ENCODE peak calls at places on chromosome 18, in four cellular contexts. One of them, this sample, is unnamed.

GRCh38 chr18:67243799-67244587 is 272.5 kb downstream of the DSEL start:
- DNase-seq in nucleus accumbens: no peak
- DNase-seq in thoracic aorta: no peak
- DNase-seq in A549: no peak
- DNase-seq in this sample: no peak

GRCh38 chr18:68439672-68440071 is 275.2 kb downstream of the TMX3 start:
- DNase-seq in nucleus accumbens: no peak
- DNase-seq in thoracic aorta: no peak
- DNase-seq in A549: no peak
- DNase-seq in this sample: no peak

GRCh38 chr18:56651771-56652092 is 573 bp downstream of the WDR7 start:
- DNase-seq in nucleus accumbens: peak
- DNase-seq in thoracic aorta: no peak
- DNase-seq in A549: no peak
- DNase-seq in this sample: no peak

GRCh38 chr18:74748809-74749208 is 151.1 kb downstream of the ZNF407 start:
- DNase-seq in nucleus accumbens: no peak
- DNase-seq in thoracic aorta: no peak
- DNase-seq in A549: no peak
- DNase-seq in this sample: no peak

GRCh38 chr18:42330296-42330695 is 375.3 kb downstream of the PIK3C3 start:
- DNase-seq in nucleus accumbens: no peak
- DNase-seq in thoracic aorta: no peak
- DNase-seq in A549: no peak
- DNase-seq in this sample: no peak

GRCh38 chr18:24695168-24695567 is 234.7 kb downstream of the HRH4 start:
- DNase-seq in nucleus accumbens: no peak
- DNase-seq in thoracic aorta: no peak
- DNase-seq in A549: no peak
- DNase-seq in this sample: no peak

GRCh38 chr18:63979409-63979908 is 9.6 kb downstream of the SERPINB8 start:
- DNase-seq in nucleus accumbens: peak
- DNase-seq in thoracic aorta: no peak
- DNase-seq in A549: peak
- DNase-seq in this sample: no peak

GRCh38 chr18:48947583-48947982 is 3.2 kb downstream of the SMAD7 start:
- DNase-seq in nucleus accumbens: peak
- DNase-seq in thoracic aorta: no peak
- DNase-seq in A549: no peak
- DNase-seq in this sample: no peak

GRCh38 chr18:76450912-76451421 is 44.1 kb downstream of the ZNF516 start:
- DNase-seq in nucleus accumbens: peak
- DNase-seq in thoracic aorta: no peak
- DNase-seq in A549: no peak
- DNase-seq in this sample: no peak

GRCh38 chr18:8744656-8745055 is 39.3 kb downstream of the MTCL1 start:
- DNase-seq in nucleus accumbens: no peak
- DNase-seq in thoracic aorta: no peak
- DNase-seq in A549: no peak
- DNase-seq in this sample: no peak

GRCh38 chr18:8766576-8767253 is 61.4 kb downstream of the MTCL1 start:
- DNase-seq in nucleus accumbens: no peak
- DNase-seq in thoracic aorta: no peak
- DNase-seq in A549: no peak
- DNase-seq in this sample: no peak

GRCh38 chr18:79962835-79963657 is 1.4 kb upstream of the HSBP1L1 start:
- DNase-seq in nucleus accumbens: no peak
- DNase-seq in thoracic aorta: no peak
- DNase-seq in A549: no peak
- DNase-seq in this sample: no peak

GRCh38 chr18:48702346-48703032 is 163.7 kb downstream of the CTIF start:
- DNase-seq in nucleus accumbens: no peak
- DNase-seq in thoracic aorta: no peak
- DNase-seq in A549: no peak
- DNase-seq in this sample: no peak

GRCh38 chr18:13141209-13141608 is 77.4 kb upstream of the LDLRAD4 start:
- DNase-seq in nucleus accumbens: no peak
- DNase-seq in thoracic aorta: no peak
- DNase-seq in A549: no peak
- DNase-seq in this sample: no peak

GRCh38 chr18:56298935-56299334 is 339.5 kb downstream of the TXNL1 start:
- DNase-seq in nucleus accumbens: no peak
- DNase-seq in thoracic aorta: no peak
- DNase-seq in A549: peak
- DNase-seq in this sample: no peak

GRCh38 chr18:26405190-26405781 is 143.1 kb downstream of the KCTD1 start:
- DNase-seq in nucleus accumbens: peak
- DNase-seq in thoracic aorta: no peak
- DNase-seq in A549: peak
- DNase-seq in this sample: no peak

GRCh38 chr18:28961669-28962228 is 784.8 kb upstream of the CDH2 start:
- DNase-seq in nucleus accumbens: no peak
- DNase-seq in thoracic aorta: no peak
- DNase-seq in A549: peak
- DNase-seq in this sample: no peak

GRCh38 chr18:72993245-72993644 is 125.5 kb upstream of the NETO1 start:
- DNase-seq in nucleus accumbens: no peak
- DNase-seq in thoracic aorta: no peak
- DNase-seq in A549: no peak
- DNase-seq in this sample: no peak

GRCh38 chr18:8951491-8951890 is 151.0 kb upstream of the NDUFV2 start:
- DNase-seq in nucleus accumbens: no peak
- DNase-seq in thoracic aorta: no peak
- DNase-seq in A549: no peak
- DNase-seq in this sample: no peak

GRCh38 chr18:7221424-7222155 is 9.3 kb upstream of the LRRC30 start:
- DNase-seq in nucleus accumbens: no peak
- DNase-seq in thoracic aorta: no peak
- DNase-seq in A549: peak
- DNase-seq in this sample: no peak

GRCh38 chr18:9474103-9474982 is 970 bp upstream of the RALBP1 start:
- DNase-seq in nucleus accumbens: no peak
- DNase-seq in thoracic aorta: no peak
- DNase-seq in A549: peak
- DNase-seq in this sample: no peak

GRCh38 chr18:48031011-48031480 is 100.6 kb upstream of the SMAD2 start:
- DNase-seq in nucleus accumbens: peak
- DNase-seq in thoracic aorta: no peak
- DNase-seq in A549: peak
- DNase-seq in this sample: no peak

GRCh38 chr18:48781041-48781989 is 169.4 kb downstream of the SMAD7 start:
- DNase-seq in nucleus accumbens: peak
- DNase-seq in thoracic aorta: peak
- DNase-seq in A549: no peak
- DNase-seq in this sample: no peak

GRCh38 chr18:67615876-67616275 is 99.4 kb upstream of the DSEL start:
- DNase-seq in nucleus accumbens: no peak
- DNase-seq in thoracic aorta: no peak
- DNase-seq in A549: no peak
- DNase-seq in this sample: no peak

GRCh38 chr18:54359233-54359632 is 1.5 kb downstream of the C18orf54 start:
- DNase-seq in nucleus accumbens: no peak
- DNase-seq in thoracic aorta: no peak
- DNase-seq in A549: no peak
- DNase-seq in this sample: no peak

GRCh38 chr18:50096766-50097435 is 98.0 kb downstream of the MYO5B start:
- DNase-seq in nucleus accumbens: no peak
- DNase-seq in thoracic aorta: no peak
- DNase-seq in A549: no peak
- DNase-seq in this sample: no peak

GRCh38 chr18:43587538-43588153 is 310.4 kb upstream of the SYT4 start:
- DNase-seq in nucleus accumbens: no peak
- DNase-seq in thoracic aorta: no peak
- DNase-seq in A549: peak
- DNase-seq in this sample: no peak

GRCh38 chr18:77087391-77088141 is 45.0 kb downstream of the MBP start:
- DNase-seq in nucleus accumbens: peak
- DNase-seq in thoracic aorta: no peak
- DNase-seq in A549: no peak
- DNase-seq in this sample: no peak

GRCh38 chr18:48832961-48833700 is 117.6 kb downstream of the SMAD7 start:
- DNase-seq in nucleus accumbens: no peak
- DNase-seq in thoracic aorta: no peak
- DNase-seq in A549: peak
- DNase-seq in this sample: peak

GRCh38 chr18:63559567-63560491 is 17.7 kb downstream of the SERPINB12 start:
- DNase-seq in nucleus accumbens: peak
- DNase-seq in thoracic aorta: no peak
- DNase-seq in A549: no peak
- DNase-seq in this sample: no peak

GRCh38 chr18:52348209-52348608 is 8.2 kb downstream of the DCC start:
- DNase-seq in nucleus accumbens: no peak
- DNase-seq in thoracic aorta: no peak
- DNase-seq in A549: peak
- DNase-seq in this sample: no peak

GRCh38 chr18:32771169-32771751 is 1.6 kb downstream of the KLHL14 start:
- DNase-seq in nucleus accumbens: no peak
- DNase-seq in thoracic aorta: no peak
- DNase-seq in A549: no peak
- DNase-seq in this sample: no peak